ENCODE peak calls at places on chromosomes 13 and 19, in six cellular contexts. O, X, F, N, R and P are unnamed samples.

GRCh38 chr19:51628153-51628939 is 1.9 kb downstream of the SIGLEC5 start:
- DNase-seq in O (no peak), X (no peak), F (no peak), N (no peak), R (no peak), P (no peak)

GRCh38 chr13:72959643-72960042 is 99.2 kb upstream of the KLF5 start:
- DNase-seq in O (no peak), X (no peak), F (peak), N (no peak), R (no peak), P (no peak)

GRCh38 chr19:10963865-10964264 is 3.0 kb downstream of the SMARCA4 start:
- DNase-seq in O (no peak), X (no peak), F (no peak), N (no peak), R (no peak), P (no peak)

GRCh38 chr19:39679056-39679790 is 23.5 kb downstream of the LGALS16 start:
- DNase-seq in O (no peak), X (no peak), F (no peak), N (no peak), R (no peak), P (no peak)

GRCh38 chr13:79346300-79346914 is 59.6 kb downstream of the RBM26 start:
- DNase-seq in O (no peak), X (no peak), F (no peak), N (no peak), R (no peak), P (no peak)

GRCh38 chr13:88294368-88294767 is 623.2 kb downstream of the SLITRK5 start:
- DNase-seq in O (no peak), X (no peak), F (no peak), N (no peak), R (no peak), P (no peak)

GRCh38 chr19:36060430-36060829 is 5.7 kb downstream of the WDR62 start:
- DNase-seq in O (no peak), X (peak), F (peak), N (peak), R (no peak), P (peak)

GRCh38 chr13:30805132-30805537 is 69.8 kb downstream of the ALOX5AP start:
- DNase-seq in O (no peak), X (no peak), F (no peak), N (no peak), R (no peak), P (no peak)

GRCh38 chr19:46442808-46443450 is 14.2 kb upstream of the PNMA8C start:
- DNase-seq in O (no peak), X (peak), F (peak), N (no peak), R (no peak), P (no peak)

GRCh38 chr13:22077764-22078163 is 406.9 kb downstream of the FGF9 start:
- DNase-seq in O (no peak), X (no peak), F (no peak), N (no peak), R (no peak), P (no peak)

GRCh38 chr19:39104104-39104708 is 20.0 kb downstream of the ACP7 start:
- DNase-seq in O (no peak), X (no peak), F (no peak), N (no peak), R (no peak), P (no peak)

GRCh38 chr19:43639507-43640423 is at the start of gene CADM4:
- DNase-seq in O (peak), X (no peak), F (no peak), N (no peak), R (peak), P (peak)

GRCh38 chr13:101681834-101682233 is 229.4 kb downstream of the ITGBL1 start:
- DNase-seq in O (no peak), X (no peak), F (peak), N (no peak), R (no peak), P (no peak)

GRCh38 chr13:41061914-41062837 is 867 bp downstream of the WBP4 start:
- DNase-seq in O (no peak), X (no peak), F (peak), N (peak), R (no peak), P (no peak)

GRCh38 chr19:46860846-46861690 is at the start of gene ARHGAP35:
- DNase-seq in O (no peak), X (peak), F (no peak), N (no peak), R (peak), P (peak)

GRCh38 chr19:13172335-13173128 is 22.3 kb downstream of the IER2 start:
- DNase-seq in O (no peak), X (peak), F (peak), N (no peak), R (peak), P (no peak)

GRCh38 chr13:32409561-32410440 is 18.1 kb downstream of the N4BP2L1 start:
- DNase-seq in O (no peak), X (no peak), F (peak), N (peak), R (no peak), P (peak)

GRCh38 chr19:15701757-15702589 is 25.9 kb upstream of the OR10H2 start:
- DNase-seq in O (no peak), X (no peak), F (no peak), N (no peak), R (peak), P (no peak)

GRCh38 chr19:16385821-16386220 is 61.2 kb downstream of the KLF2 start:
- DNase-seq in O (no peak), X (no peak), F (no peak), N (no peak), R (no peak), P (no peak)

GRCh38 chr13:56713656-56714055 is 427.1 kb upstream of the PRR20A start:
- DNase-seq in O (no peak), X (no peak), F (no peak), N (no peak), R (no peak), P (no peak)

GRCh38 chr19:54388001-54388802 is 23.5 kb upstream of the LAIR1 start:
- DNase-seq in O (no peak), X (no peak), F (peak), N (no peak), R (peak), P (peak)

GRCh38 chr19:5457709-5458108 is 2.5 kb downstream of the ZNRF4 start:
- DNase-seq in O (no peak), X (no peak), F (no peak), N (no peak), R (no peak), P (no peak)

GRCh38 chr19:16446108-16447014 is 25.4 kb downstream of the EPS15L1 start:
- DNase-seq in O (no peak), X (no peak), F (peak), N (no peak), R (no peak), P (no peak)

GRCh38 chr13:36431204-36432105 is 840 bp upstream of the CCNA1 start:
- DNase-seq in O (peak), X (peak), F (no peak), N (no peak), R (no peak), P (peak)

GRCh38 chr13:102286326-102286725 is 115.5 kb downstream of the FGF14 start:
- DNase-seq in O (no peak), X (no peak), F (no peak), N (peak), R (no peak), P (no peak)

GRCh38 chr19:13849991-13850909 is 26.7 kb upstream of the NANOS3 start:
- DNase-seq in O (no peak), X (peak), F (peak), N (no peak), R (peak), P (peak)

GRCh38 chr19:54457773-54458647 is 5.6 kb downstream of the LENG9 start:
- DNase-seq in O (no peak), X (no peak), F (no peak), N (no peak), R (no peak), P (peak)

GRCh38 chr13:37602743-37603381 is 4.3 kb upstream of the POSTN start:
- DNase-seq in O (no peak), X (no peak), F (peak), N (no peak), R (no peak), P (no peak)

GRCh38 chr19:58380037-58380735 is 644 bp downstream of the ZNF837 start:
- DNase-seq in O (no peak), X (no peak), F (no peak), N (no peak), R (no peak), P (no peak)

GRCh38 chr19:58381460-58382220 is 810 bp upstream of the ZNF837 start:
- DNase-seq in O (no peak), X (no peak), F (no peak), N (no peak), R (no peak), P (no peak)

GRCh38 chr19:58382997-58383603 is 2.3 kb upstream of the ZNF837 start:
- DNase-seq in O (no peak), X (no peak), F (no peak), N (no peak), R (no peak), P (no peak)

GRCh38 chr19:58380736-58381459 is at the start of gene ZNF837:
- DNase-seq in O (peak), X (peak), F (peak), N (peak), R (peak), P (peak)

GRCh38 chr19:58379276-58379675 is 1.6 kb downstream of the ZNF837 start:
- DNase-seq in O (no peak), X (no peak), F (no peak), N (no peak), R (no peak), P (no peak)
- H3K4me3 ChIP-seq in O (no peak), X (no peak), F (no peak), N (no peak), R (no peak), P (no peak)

GRCh38 chr19:48479686-48480085 is 10.5 kb downstream of the CYTH2 start:
- DNase-seq in O (no peak), X (no peak), F (no peak), N (no peak), R (no peak), P (no peak)

GRCh38 chr19:48480476-48481190 is 11.5 kb downstream of the CYTH2 start:
- DNase-seq in O (no peak), X (no peak), F (peak), N (no peak), R (peak), P (peak)

GRCh38 chr19:48480151-48480475 is 10.9 kb downstream of the CYTH2 start:
- DNase-seq in O (no peak), X (no peak), F (peak), N (no peak), R (peak), P (peak)

GRCh38 chr19:48481846-48482639 is 12.9 kb downstream of the CYTH2 start:
- DNase-seq in O (no peak), X (no peak), F (no peak), N (no peak), R (no peak), P (no peak)

DNA sequence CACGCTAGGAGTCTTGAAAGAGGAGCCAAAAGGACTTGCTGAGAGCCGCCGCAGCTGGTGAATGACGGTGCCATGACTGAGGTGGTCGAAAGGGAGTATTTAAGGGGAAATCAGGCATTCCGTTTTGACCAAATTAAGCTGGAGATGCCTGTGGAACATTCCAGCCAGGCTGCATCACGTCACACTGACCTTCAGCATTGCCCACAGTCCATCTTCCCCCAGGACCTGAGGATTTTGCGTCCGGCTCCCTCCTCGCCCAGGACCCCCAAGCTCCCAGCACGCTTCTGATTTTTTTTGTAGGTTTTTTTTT is 12.0 kb downstream of the CYTH2 start:
- DNase-seq in O (no peak), X (no peak), F (no peak), N (no peak), R (no peak), P (no peak)
- H3K4me3 ChIP-seq in O (no peak), X (no peak), F (no peak), N (no peak), R (peak), P (peak)

DNA sequence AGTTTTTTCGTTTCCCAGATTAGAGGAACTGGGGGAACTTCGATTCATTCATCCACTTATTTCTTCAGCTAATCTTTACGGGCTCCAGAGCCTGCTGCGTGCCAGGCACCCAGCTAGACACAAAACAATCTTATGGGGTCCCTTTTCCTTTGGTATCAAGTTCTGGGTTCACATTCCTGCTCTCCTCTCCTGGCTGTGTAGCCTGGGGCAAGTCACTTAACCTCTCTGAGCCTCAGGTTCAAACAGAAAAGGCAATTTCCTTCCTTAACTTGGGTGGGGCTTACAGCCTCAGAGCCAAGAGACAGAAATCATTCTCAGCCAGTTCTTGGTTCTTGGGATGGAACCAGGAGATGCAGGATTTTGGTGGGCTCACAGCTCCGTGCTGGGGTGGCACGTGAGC is 5.9 kb downstream of the SHD start:
- DNase-seq in O (no peak), X (no peak), F (no peak), N (no peak), R (no peak), P (no peak)
- H3K4me3 ChIP-seq in O (no peak), X (no peak), F (no peak), N (no peak), R (peak), P (no peak)

DNA sequence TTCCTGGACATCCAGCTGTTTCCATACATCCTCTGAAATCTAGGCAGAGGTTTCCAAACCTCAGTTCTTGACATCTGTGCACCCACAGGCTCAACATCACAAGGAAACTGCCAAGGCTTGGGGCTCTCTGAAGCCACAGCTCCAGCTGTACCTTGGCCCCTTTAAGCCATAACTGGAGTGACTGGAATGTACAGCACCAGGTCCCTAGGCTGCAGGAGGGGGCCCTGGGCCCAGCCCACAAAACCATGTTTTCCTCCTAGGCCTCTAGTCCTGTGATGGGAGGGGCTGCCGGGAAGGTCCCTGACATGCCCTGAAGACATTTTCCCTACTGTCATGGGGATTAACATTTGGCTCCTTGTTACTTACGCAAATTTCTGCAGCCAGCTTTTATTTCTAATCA is 1093.0 kb upstream of the PCDH9 start:
- DNase-seq in O (no peak), X (no peak), F (no peak), N (no peak), R (no peak), P (no peak)
- H3K4me3 ChIP-seq in O (no peak), X (no peak), F (no peak), N (no peak), R (no peak), P (no peak)

GRCh38 chr19:7869910-7870511 is 4.2 kb downstream of the PRR36 start:
- DNase-seq in O (peak), X (peak), F (peak), N (no peak), R (peak), P (peak)

GRCh38 chr19:7871280-7871529 is 3.0 kb downstream of the PRR36 start:
- DNase-seq in O (no peak), X (no peak), F (no peak), N (no peak), R (no peak), P (peak)

GRCh38 chr19:7870571-7871279 is 3.5 kb downstream of the PRR36 start:
- DNase-seq in O (peak), X (peak), F (peak), N (no peak), R (peak), P (peak)

GRCh38 chr19:7872306-7873204 is 1.6 kb downstream of the PRR36 start:
- DNase-seq in O (no peak), X (no peak), F (no peak), N (no peak), R (no peak), P (peak)

DNA sequence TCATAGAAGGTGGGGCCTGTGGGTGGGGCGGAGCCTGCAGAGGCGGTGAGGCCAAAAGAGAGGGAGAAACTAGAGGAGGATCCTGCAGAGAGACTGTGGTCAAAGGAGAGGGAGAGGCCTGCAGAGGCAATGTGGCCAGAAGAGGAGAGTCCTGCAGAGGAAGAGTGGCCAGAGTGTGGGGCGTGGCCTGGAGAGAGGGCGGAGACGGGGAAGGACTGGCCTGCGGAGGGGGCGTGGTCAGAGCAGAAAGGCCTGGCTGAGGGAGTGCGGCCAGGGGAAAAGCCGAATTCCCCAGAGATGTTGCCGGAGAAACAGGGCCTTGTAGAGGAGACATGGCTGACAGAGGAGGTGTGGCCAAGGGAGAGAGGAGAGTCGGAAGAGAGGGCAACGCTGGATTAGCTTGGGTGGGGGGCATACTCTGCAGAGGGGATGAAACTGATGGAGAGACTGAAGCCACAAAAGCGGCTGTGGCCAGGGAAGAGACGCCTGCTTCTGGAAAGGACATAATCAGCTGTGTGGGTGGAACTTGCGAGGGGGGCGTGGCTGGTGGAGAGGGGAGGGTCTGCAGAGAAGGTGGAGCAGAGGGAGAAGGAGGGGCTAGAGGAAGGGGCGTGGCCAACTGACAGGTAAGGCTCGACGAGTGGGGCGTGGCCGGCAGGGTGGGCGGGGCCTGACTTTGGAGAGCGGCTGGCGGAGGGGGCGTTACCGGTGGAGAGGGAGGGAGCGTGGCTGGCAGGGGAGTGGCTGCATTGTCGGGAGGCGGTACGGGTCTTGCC is 2.5 kb downstream of the PRR36 start:
- DNase-seq in O (peak), X (peak), F (peak), N (peak), R (peak), P (peak)
- H3K4me3 ChIP-seq in O (peak), X (peak), F (no peak), N (peak), R (no peak), P (peak)

DNA sequence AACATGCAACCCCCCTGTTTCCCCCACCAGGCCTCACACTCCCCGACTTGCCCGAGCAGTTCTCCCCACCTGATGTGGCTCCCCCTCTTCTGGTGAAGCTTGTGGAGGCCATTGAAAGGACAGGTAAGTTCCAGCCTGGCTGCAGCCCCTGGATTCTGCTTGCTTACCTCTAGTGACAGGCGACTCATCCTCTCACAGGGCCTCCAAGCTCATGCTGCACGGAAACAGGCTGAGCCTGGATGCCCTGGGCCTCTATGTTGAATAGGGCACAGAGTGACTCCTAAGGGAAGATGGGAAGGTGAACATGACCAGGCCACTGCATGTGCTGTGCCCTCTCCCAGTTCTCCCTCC is 7.5 kb downstream of the PIK3R2 start:
- DNase-seq in O (no peak), X (peak), F (no peak), N (no peak), R (no peak), P (no peak)
- H3K4me3 ChIP-seq in O (no peak), X (no peak), F (no peak), N (no peak), R (peak), P (no peak)